ENCODE peak calls at places on chromosome 6, in seven cellular contexts. One of them, this sample, is unnamed.

GRCh38 chr6:71977860-71978259 is 91.5 kb downstream of the RIMS1 start:
- DNase-seq in brain microvascular endothelial cell: no peak
- DNase-seq in RWPE1: no peak
- DNase-seq in GM12865: peak
- DNase-seq in fibroblast of mammary gland: no peak
- DNase-seq in lung: no peak
- DNase-seq in activated CD8-positive, alpha-beta T cell treated with anti-CD3 and anti-CD28 coated beads for 36 hours: no peak
- DNase-seq in this sample: no peak

GRCh38 chr6:48560408-48560807 is 449.4 kb upstream of the PTCHD4 start:
- DNase-seq in brain microvascular endothelial cell: peak
- DNase-seq in RWPE1: peak
- DNase-seq in GM12865: no peak
- DNase-seq in fibroblast of mammary gland: peak
- DNase-seq in lung: no peak
- DNase-seq in activated CD8-positive, alpha-beta T cell treated with anti-CD3 and anti-CD28 coated beads for 36 hours: no peak
- DNase-seq in this sample: no peak

GRCh38 chr6:117932001-117932400 is 24.9 kb downstream of the SLC35F1 start:
- DNase-seq in brain microvascular endothelial cell: no peak
- DNase-seq in RWPE1: no peak
- DNase-seq in GM12865: no peak
- DNase-seq in fibroblast of mammary gland: no peak
- DNase-seq in lung: no peak
- DNase-seq in activated CD8-positive, alpha-beta T cell treated with anti-CD3 and anti-CD28 coated beads for 36 hours: no peak
- DNase-seq in this sample: no peak

GRCh38 chr6:86456786-86457185 is 480.5 kb upstream of the HTR1E start:
- DNase-seq in brain microvascular endothelial cell: no peak
- DNase-seq in RWPE1: no peak
- DNase-seq in GM12865: no peak
- DNase-seq in fibroblast of mammary gland: no peak
- DNase-seq in lung: no peak
- DNase-seq in activated CD8-positive, alpha-beta T cell treated with anti-CD3 and anti-CD28 coated beads for 36 hours: no peak
- DNase-seq in this sample: no peak

GRCh38 chr6:2976571-2977085 is 5.3 kb upstream of the SERPINB6 start:
- DNase-seq in brain microvascular endothelial cell: peak
- DNase-seq in RWPE1: peak
- DNase-seq in GM12865: no peak
- DNase-seq in fibroblast of mammary gland: peak
- DNase-seq in lung: no peak
- DNase-seq in activated CD8-positive, alpha-beta T cell treated with anti-CD3 and anti-CD28 coated beads for 36 hours: no peak
- DNase-seq in this sample: no peak

GRCh38 chr6:129748901-129749748 is 39.1 kb upstream of the ARHGAP18 start:
- DNase-seq in brain microvascular endothelial cell: no peak
- DNase-seq in RWPE1: peak
- DNase-seq in GM12865: peak
- DNase-seq in fibroblast of mammary gland: peak
- DNase-seq in lung: no peak
- DNase-seq in activated CD8-positive, alpha-beta T cell treated with anti-CD3 and anti-CD28 coated beads for 36 hours: no peak
- DNase-seq in this sample: no peak

GRCh38 chr6:149476789-149477455 is 7.9 kb downstream of the ZC3H12D start:
- DNase-seq in brain microvascular endothelial cell: no peak
- DNase-seq in RWPE1: no peak
- DNase-seq in GM12865: no peak
- DNase-seq in fibroblast of mammary gland: no peak
- DNase-seq in lung: no peak
- DNase-seq in activated CD8-positive, alpha-beta T cell treated with anti-CD3 and anti-CD28 coated beads for 36 hours: no peak
- DNase-seq in this sample: no peak

GRCh38 chr6:137423444-137424168 is 70.6 kb downstream of the OLIG3 start:
- DNase-seq in brain microvascular endothelial cell: no peak
- DNase-seq in RWPE1: no peak
- DNase-seq in GM12865: no peak
- DNase-seq in fibroblast of mammary gland: no peak
- DNase-seq in lung: no peak
- DNase-seq in activated CD8-positive, alpha-beta T cell treated with anti-CD3 and anti-CD28 coated beads for 36 hours: no peak
- DNase-seq in this sample: no peak

GRCh38 chr6:33142501-33142900 is 49.8 kb downstream of the COL11A2 start:
- DNase-seq in brain microvascular endothelial cell: no peak
- DNase-seq in RWPE1: no peak
- DNase-seq in GM12865: no peak
- DNase-seq in fibroblast of mammary gland: no peak
- DNase-seq in lung: no peak
- DNase-seq in activated CD8-positive, alpha-beta T cell treated with anti-CD3 and anti-CD28 coated beads for 36 hours: no peak
- DNase-seq in this sample: no peak

GRCh38 chr6:21740719-21741118 is 147.2 kb downstream of the SOX4 start:
- DNase-seq in brain microvascular endothelial cell: peak
- DNase-seq in RWPE1: no peak
- DNase-seq in GM12865: no peak
- DNase-seq in fibroblast of mammary gland: peak
- DNase-seq in lung: no peak
- DNase-seq in activated CD8-positive, alpha-beta T cell treated with anti-CD3 and anti-CD28 coated beads for 36 hours: no peak
- DNase-seq in this sample: no peak

GRCh38 chr6:37717836-37718251 is 20.2 kb upstream of the MDGA1 start:
- DNase-seq in brain microvascular endothelial cell: peak
- DNase-seq in RWPE1: no peak
- DNase-seq in GM12865: no peak
- DNase-seq in fibroblast of mammary gland: peak
- DNase-seq in lung: no peak
- DNase-seq in activated CD8-positive, alpha-beta T cell treated with anti-CD3 and anti-CD28 coated beads for 36 hours: no peak
- DNase-seq in this sample: no peak

GRCh38 chr6:49406241-49406970 is 56.6 kb downstream of the MMUT start:
- DNase-seq in brain microvascular endothelial cell: no peak
- DNase-seq in RWPE1: no peak
- DNase-seq in GM12865: no peak
- DNase-seq in fibroblast of mammary gland: peak
- DNase-seq in lung: no peak
- DNase-seq in activated CD8-positive, alpha-beta T cell treated with anti-CD3 and anti-CD28 coated beads for 36 hours: no peak
- DNase-seq in this sample: no peak

GRCh38 chr6:3139090-3139903 is 18.0 kb downstream of the TUBB2A start:
- DNase-seq in brain microvascular endothelial cell: peak
- DNase-seq in RWPE1: peak
- DNase-seq in GM12865: no peak
- DNase-seq in fibroblast of mammary gland: peak
- DNase-seq in lung: peak
- DNase-seq in activated CD8-positive, alpha-beta T cell treated with anti-CD3 and anti-CD28 coated beads for 36 hours: no peak
- DNase-seq in this sample: peak

GRCh38 chr6:137013738-137014602 is 30.8 kb downstream of the IL20RA start:
- DNase-seq in brain microvascular endothelial cell: peak
- DNase-seq in RWPE1: peak
- DNase-seq in GM12865: no peak
- DNase-seq in fibroblast of mammary gland: peak
- DNase-seq in lung: no peak
- DNase-seq in activated CD8-positive, alpha-beta T cell treated with anti-CD3 and anti-CD28 coated beads for 36 hours: no peak
- DNase-seq in this sample: no peak

GRCh38 chr6:133983099-133983939 is 30.3 kb downstream of the TBPL1 start:
- DNase-seq in brain microvascular endothelial cell: peak
- DNase-seq in RWPE1: no peak
- DNase-seq in GM12865: peak
- DNase-seq in fibroblast of mammary gland: no peak
- DNase-seq in lung: peak
- DNase-seq in activated CD8-positive, alpha-beta T cell treated with anti-CD3 and anti-CD28 coated beads for 36 hours: peak
- DNase-seq in this sample: no peak

GRCh38 chr6:5566718-5567117 is 305.4 kb downstream of the FARS2 start:
- DNase-seq in brain microvascular endothelial cell: no peak
- DNase-seq in RWPE1: no peak
- DNase-seq in GM12865: peak
- DNase-seq in fibroblast of mammary gland: no peak
- DNase-seq in lung: no peak
- DNase-seq in activated CD8-positive, alpha-beta T cell treated with anti-CD3 and anti-CD28 coated beads for 36 hours: no peak
- DNase-seq in this sample: no peak

GRCh38 chr6:5567352-5567751 is 306.0 kb downstream of the FARS2 start:
- DNase-seq in brain microvascular endothelial cell: no peak
- DNase-seq in RWPE1: no peak
- DNase-seq in GM12865: peak
- DNase-seq in fibroblast of mammary gland: no peak
- DNase-seq in lung: no peak
- DNase-seq in activated CD8-positive, alpha-beta T cell treated with anti-CD3 and anti-CD28 coated beads for 36 hours: no peak
- DNase-seq in this sample: no peak

GRCh38 chr6:5567890-5568289 is 306.6 kb downstream of the FARS2 start:
- DNase-seq in brain microvascular endothelial cell: no peak
- DNase-seq in RWPE1: no peak
- DNase-seq in GM12865: no peak
- DNase-seq in fibroblast of mammary gland: no peak
- DNase-seq in lung: no peak
- DNase-seq in activated CD8-positive, alpha-beta T cell treated with anti-CD3 and anti-CD28 coated beads for 36 hours: no peak
- DNase-seq in this sample: no peak

GRCh38 chr6:5569491-5569890 is 308.2 kb downstream of the FARS2 start:
- DNase-seq in brain microvascular endothelial cell: no peak
- DNase-seq in RWPE1: no peak
- DNase-seq in GM12865: no peak
- DNase-seq in fibroblast of mammary gland: peak
- DNase-seq in lung: no peak
- DNase-seq in activated CD8-positive, alpha-beta T cell treated with anti-CD3 and anti-CD28 coated beads for 36 hours: no peak
- DNase-seq in this sample: no peak

GRCh38 chr6:5565976-5566375 is 304.7 kb downstream of the FARS2 start:
- DNase-seq in brain microvascular endothelial cell: no peak
- DNase-seq in RWPE1: no peak
- DNase-seq in GM12865: no peak
- DNase-seq in fibroblast of mammary gland: no peak
- DNase-seq in lung: no peak
- DNase-seq in activated CD8-positive, alpha-beta T cell treated with anti-CD3 and anti-CD28 coated beads for 36 hours: no peak
- DNase-seq in this sample: no peak
- TF ChIP-seq CTCF in brain microvascular endothelial cell: no peak
- TF ChIP-seq CTCF in RWPE1: no peak
- TF ChIP-seq CTCF in GM12865: no peak
- TF ChIP-seq CTCF in fibroblast of mammary gland: no peak
- TF ChIP-seq CTCF in lung: no peak
- TF ChIP-seq CTCF in activated CD8-positive, alpha-beta T cell treated with anti-CD3 and anti-CD28 coated beads for 36 hours: no peak
- TF ChIP-seq CTCF in this sample: no peak

GRCh38 chr6:30556964-30557682 is at the start of gene PRR3:
- DNase-seq in brain microvascular endothelial cell: peak
- DNase-seq in RWPE1: peak
- DNase-seq in GM12865: peak
- DNase-seq in fibroblast of mammary gland: peak
- DNase-seq in lung: peak
- DNase-seq in activated CD8-positive, alpha-beta T cell treated with anti-CD3 and anti-CD28 coated beads for 36 hours: peak
- DNase-seq in this sample: peak

GRCh38 chr6:30555428-30556005 is 772 bp downstream of the GNL1 start:
- DNase-seq in brain microvascular endothelial cell: peak
- DNase-seq in RWPE1: peak
- DNase-seq in GM12865: peak
- DNase-seq in fibroblast of mammary gland: peak
- DNase-seq in lung: peak
- DNase-seq in activated CD8-positive, alpha-beta T cell treated with anti-CD3 and anti-CD28 coated beads for 36 hours: no peak
- DNase-seq in this sample: peak

GRCh38 chr6:30554962-30555361 is 1.3 kb downstream of the GNL1 start:
- DNase-seq in brain microvascular endothelial cell: no peak
- DNase-seq in RWPE1: no peak
- DNase-seq in GM12865: no peak
- DNase-seq in fibroblast of mammary gland: no peak
- DNase-seq in lung: no peak
- DNase-seq in activated CD8-positive, alpha-beta T cell treated with anti-CD3 and anti-CD28 coated beads for 36 hours: no peak
- DNase-seq in this sample: no peak

GRCh38 chr6:30556714-30556963 is 350 bp upstream of the GNL1 start:
- DNase-seq in brain microvascular endothelial cell: no peak
- DNase-seq in RWPE1: peak
- DNase-seq in GM12865: peak
- DNase-seq in fibroblast of mammary gland: no peak
- DNase-seq in lung: peak
- DNase-seq in activated CD8-positive, alpha-beta T cell treated with anti-CD3 and anti-CD28 coated beads for 36 hours: peak
- DNase-seq in this sample: peak

DNA sequence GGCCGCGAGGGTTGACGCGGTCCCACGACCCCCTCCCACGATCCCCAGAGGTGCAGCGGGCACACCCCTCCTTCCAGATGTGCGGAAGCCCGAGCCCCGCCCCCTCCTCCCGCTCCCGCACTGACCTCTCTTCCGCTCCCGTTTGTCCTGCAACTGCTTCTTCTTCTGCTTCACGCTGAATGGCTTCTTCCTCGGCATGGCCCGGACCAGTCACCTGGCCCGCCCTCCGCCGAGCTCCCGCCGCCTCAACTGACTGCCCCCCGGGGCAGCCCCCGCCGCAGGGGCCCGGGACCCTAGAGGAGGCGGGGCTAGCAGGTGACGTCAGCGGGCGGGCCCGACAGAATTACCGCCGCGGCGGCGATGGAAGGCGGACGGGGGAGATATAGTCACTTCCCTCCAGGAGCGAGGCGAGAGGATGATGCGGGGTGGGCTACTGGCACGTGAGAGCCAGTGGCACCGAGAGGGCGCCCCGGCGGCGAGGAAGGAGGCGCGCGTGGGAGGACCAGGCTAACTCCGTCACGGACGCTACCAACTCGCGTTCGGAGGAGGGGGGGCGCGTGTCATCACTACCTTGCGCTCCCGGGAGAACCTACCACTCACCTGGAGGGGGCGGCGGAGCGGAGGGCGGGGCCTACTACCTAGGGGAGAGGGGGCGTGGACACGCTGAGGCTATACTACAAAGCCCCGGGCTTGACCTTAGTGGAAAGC is at the start of gene GNL1:
- DNase-seq in brain microvascular endothelial cell: peak
- DNase-seq in RWPE1: peak
- DNase-seq in GM12865: peak
- DNase-seq in fibroblast of mammary gland: peak
- DNase-seq in lung: peak
- DNase-seq in activated CD8-positive, alpha-beta T cell treated with anti-CD3 and anti-CD28 coated beads for 36 hours: peak
- DNase-seq in this sample: peak
- TF ChIP-seq CTCF in brain microvascular endothelial cell: peak
- TF ChIP-seq CTCF in RWPE1: no peak
- TF ChIP-seq CTCF in GM12865: no peak
- TF ChIP-seq CTCF in fibroblast of mammary gland: no peak
- TF ChIP-seq CTCF in lung: no peak
- TF ChIP-seq CTCF in activated CD8-positive, alpha-beta T cell treated with anti-CD3 and anti-CD28 coated beads for 36 hours: no peak
- TF ChIP-seq CTCF in this sample: no peak

DNA sequence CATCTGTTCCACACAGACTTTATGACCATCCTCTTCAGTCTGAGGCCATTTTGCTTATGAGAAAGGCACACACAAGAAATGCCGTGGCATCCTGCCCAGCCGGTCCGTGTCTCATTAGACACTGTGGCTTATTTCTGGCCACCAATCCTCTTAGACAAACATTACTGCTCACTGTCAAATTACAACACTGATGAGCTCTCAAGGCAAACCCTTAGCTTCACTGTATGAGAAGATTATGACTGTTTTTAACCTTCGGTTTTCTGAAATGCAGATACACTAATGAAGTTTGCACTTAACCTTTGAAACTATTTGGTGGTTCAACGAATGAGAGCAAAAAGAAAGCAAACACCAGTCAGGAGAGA is 50.5 kb upstream of the DST start:
- DNase-seq in brain microvascular endothelial cell: peak
- DNase-seq in RWPE1: no peak
- DNase-seq in GM12865: no peak
- DNase-seq in fibroblast of mammary gland: peak
- DNase-seq in lung: peak
- DNase-seq in activated CD8-positive, alpha-beta T cell treated with anti-CD3 and anti-CD28 coated beads for 36 hours: no peak
- DNase-seq in this sample: no peak
- TF ChIP-seq CTCF in brain microvascular endothelial cell: no peak
- TF ChIP-seq CTCF in RWPE1: no peak
- TF ChIP-seq CTCF in GM12865: no peak
- TF ChIP-seq CTCF in fibroblast of mammary gland: no peak
- TF ChIP-seq CTCF in lung: no peak
- TF ChIP-seq CTCF in activated CD8-positive, alpha-beta T cell treated with anti-CD3 and anti-CD28 coated beads for 36 hours: no peak
- TF ChIP-seq CTCF in this sample: no peak

DNA sequence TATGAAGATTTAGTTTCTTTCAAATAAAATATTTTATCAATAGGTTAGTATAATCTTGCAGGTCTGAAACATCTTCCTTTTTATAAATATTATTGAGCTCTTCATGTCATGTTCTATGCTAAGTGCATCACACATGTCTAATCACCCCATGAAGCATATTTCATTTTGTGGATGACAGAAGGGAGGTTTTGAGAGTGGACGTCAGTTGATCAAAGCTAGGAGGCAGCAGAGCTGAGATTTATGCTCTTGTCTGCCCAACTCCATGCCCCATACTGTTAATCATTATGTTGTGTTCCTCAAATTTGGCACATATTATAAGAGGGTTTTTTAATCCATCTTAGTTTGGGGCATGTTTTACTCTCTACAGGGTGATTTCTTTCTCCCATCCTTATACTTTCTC is 22.7 kb downstream of the DSE start:
- DNase-seq in brain microvascular endothelial cell: no peak
- DNase-seq in RWPE1: no peak
- DNase-seq in GM12865: peak
- DNase-seq in fibroblast of mammary gland: peak
- DNase-seq in lung: no peak
- DNase-seq in activated CD8-positive, alpha-beta T cell treated with anti-CD3 and anti-CD28 coated beads for 36 hours: no peak
- DNase-seq in this sample: no peak
- TF ChIP-seq CTCF in brain microvascular endothelial cell: peak
- TF ChIP-seq CTCF in RWPE1: no peak
- TF ChIP-seq CTCF in GM12865: peak
- TF ChIP-seq CTCF in fibroblast of mammary gland: peak
- TF ChIP-seq CTCF in lung: no peak
- TF ChIP-seq CTCF in activated CD8-positive, alpha-beta T cell treated with anti-CD3 and anti-CD28 coated beads for 36 hours: no peak
- TF ChIP-seq CTCF in this sample: peak